ENCODE peak calls at places on chromosomes 11 and 22, in ten cellular contexts. N is left lung; X is stomach; R is CD4-positive, alpha-beta memory T cell; M is mesendoderm; D is fibroblast of lung; F is right atrium auricular region; L is adrenal gland; U is mammary epithelial cell; P is H9. H is an unnamed sample. For H3K4me1, the result is how much of the 10 kb centered on the place peaks cover.

GRCh38 chr11:102452461-102453285 is at the start of gene TMEM123:
- DNase-seq in L (peak), M (peak), U (peak), X (peak), P (peak), N (peak), R (peak), F (peak), D (peak), H (peak)

GRCh38 chr22:27139935-27140493 is 482.6 kb downstream of the MIAT start:
- DNase-seq in U (peak), D (peak), F (peak), M (no peak), R (no peak), N (peak), P (no peak), X (no peak), L (peak), H (peak)

GRCh38 chr11:115691030-115691429 is 186.8 kb upstream of the CADM1 start:
- DNase-seq in F (no peak), R (no peak), M (no peak), U (no peak), X (no peak), L (no peak), P (no peak), D (no peak), N (no peak), H (no peak)

GRCh38 chr22:22810018-22810427 is 77.6 kb upstream of the IGLL5 start:
- DNase-seq in X (peak), U (no peak), D (peak), R (peak), F (no peak), L (no peak), P (peak), N (no peak), M (no peak), H (peak)

GRCh38 chr11:123273616-123274015 is 78.6 kb upstream of the CLMP start:
- DNase-seq in R (no peak), P (no peak), L (no peak), D (no peak), F (no peak), M (no peak), X (no peak), U (no peak), N (no peak), H (no peak)

GRCh38 chr11:5242933-5243844 is 6.5 kb downstream of the HBG1 start:
- DNase-seq in F (no peak), M (no peak), L (no peak), N (no peak), X (no peak), P (no peak), R (no peak), D (no peak), U (no peak), H (no peak)

GRCh38 chr22:39176067-39176621 is 23.7 kb upstream of the CBX7 start:
- DNase-seq in N (no peak), U (no peak), X (peak), R (no peak), D (peak), L (peak), F (no peak), M (peak), P (peak), H (peak)

GRCh38 chr11:69533296-69534165 is 52.1 kb downstream of the LINC01488 start:
- DNase-seq in R (no peak), X (no peak), M (no peak), D (no peak), L (no peak), F (no peak), N (no peak), U (no peak), P (no peak), H (no peak)

GRCh38 chr11:88327462-88328143 is 9.9 kb downstream of the CTSC start:
- DNase-seq in U (no peak), L (no peak), M (no peak), F (no peak), R (no peak), D (no peak), N (no peak), P (no peak), X (no peak), H (no peak)

GRCh38 chr11:7910389-7910788 is 20.7 kb downstream of the OR10A6 start:
- DNase-seq in D (no peak), N (no peak), M (peak), L (no peak), P (no peak), F (no peak), X (no peak), R (no peak), U (no peak), H (no peak)

GRCh38 chr11:105734422-105734821 is 124.5 kb downstream of the GRIA4 start:
- DNase-seq in U (no peak), D (no peak), L (no peak), P (no peak), M (no peak), F (no peak), R (no peak), N (no peak), X (no peak), H (no peak)

GRCh38 chr22:28885939-28886338 is 2.6 kb downstream of the ZNRF3 start:
- DNase-seq in P (no peak), R (no peak), F (no peak), N (no peak), L (no peak), M (no peak), X (peak), U (no peak), D (no peak), H (peak)

GRCh38 chr11:11582261-11582701 is 39.5 kb downstream of the GALNT18 start:
- DNase-seq in N (no peak), D (no peak), U (no peak), F (peak), X (no peak), M (no peak), R (no peak), P (peak), L (no peak), H (no peak)

GRCh38 chr22:44205713-44206645 is 25.3 kb downstream of the PARVG start:
- DNase-seq in M (no peak), R (no peak), D (no peak), N (no peak), P (no peak), L (peak), U (no peak), X (no peak), F (no peak), H (no peak)

GRCh38 chr11:120224872-120225371 is 14.1 kb downstream of the OAF start:
- DNase-seq in X (no peak), D (no peak), R (no peak), U (no peak), P (no peak), F (no peak), L (no peak), M (no peak), N (peak), H (no peak)

GRCh38 chr11:108069947-108070346 is 51.4 kb upstream of the ACAT1 start:
- DNase-seq in D (peak), N (no peak), P (no peak), U (peak), X (no peak), M (no peak), L (no peak), F (no peak), R (peak), H (no peak)

GRCh38 chr22:21025266-21025665 is 7.1 kb downstream of the SLC7A4 start:
- DNase-seq in P (no peak), U (peak), D (no peak), R (no peak), M (no peak), X (no peak), F (no peak), L (no peak), N (peak), H (no peak)

GRCh38 chr11:86664930-86665329 is 7.5 kb downstream of the ME3 start:
- DNase-seq in X (no peak), U (no peak), F (no peak), D (no peak), N (no peak), M (no peak), L (no peak), R (no peak), P (no peak), H (no peak)

GRCh38 chr22:44574057-44574456 is 76.0 kb upstream of the RTL6 start:
- DNase-seq in U (peak), X (peak), F (no peak), R (no peak), P (no peak), M (no peak), N (peak), D (peak), L (peak), H (no peak)

GRCh38 chr22:20315337-20316216 is 4.3 kb downstream of the DGCR6L start:
- DNase-seq in U (no peak), N (peak), M (no peak), X (peak), R (no peak), L (peak), F (peak), D (no peak), P (peak), H (no peak)

GRCh38 chr22:50635591-50635990 is 7.6 kb upstream of the ARSA start:
- DNase-seq in L (no peak), R (no peak), U (no peak), N (peak), P (no peak), M (no peak), X (no peak), F (no peak), D (no peak), H (no peak)

GRCh38 chr11:76206327-76207081 is at the start of gene WNT11:
- DNase-seq in X (peak), F (no peak), U (peak), P (peak), D (peak), N (peak), M (peak), R (peak), L (peak), H (peak)

GRCh38 chr11:77146261-77147035 is 18.4 kb downstream of the MYO7A start:
- DNase-seq in X (no peak), D (no peak), L (no peak), F (no peak), P (no peak), M (no peak), R (no peak), U (no peak), N (peak), H (no peak)

GRCh38 chr11:76786053-76787014 is 3.2 kb downstream of the TSKU start:
- DNase-seq in D (no peak), M (no peak), X (no peak), L (no peak), P (no peak), U (no peak), R (no peak), F (no peak), N (no peak), H (no peak)

GRCh38 chr22:20578707-20579106 is 71.3 kb downstream of the MED15 start:
- DNase-seq in M (no peak), F (no peak), L (peak), R (no peak), U (no peak), N (no peak), P (no peak), D (no peak), X (no peak), H (no peak)

GRCh38 chr22:20407829-20408228 is 13.9 kb downstream of the ZNF74 start:
- DNase-seq in F (no peak), R (no peak), M (no peak), L (no peak), D (no peak), U (no peak), P (peak), X (no peak), N (no peak), H (no peak)

GRCh38 chr11:7536102-7536501 is 22.3 kb downstream of the PPFIBP2 start:
- DNase-seq in R (no peak), P (peak), X (no peak), L (no peak), N (no peak), F (no peak), M (peak), D (no peak), U (no peak), H (no peak)

GRCh38 chr11:128593281-128593680 is 5.9 kb upstream of the ETS1 start:
- DNase-seq in M (peak), P (peak), U (no peak), L (no peak), R (no peak), D (no peak), X (no peak), N (no peak), F (no peak), H (no peak)

GRCh38 chr11:68012843-68013610 is 2.9 kb downstream of the ALDH3B1 start:
- DNase-seq in R (no peak), X (no peak), P (no peak), U (peak), D (peak), M (peak), L (no peak), N (peak), F (no peak), H (peak)

GRCh38 chr11:121367434-121367833 is 74.9 kb downstream of the SC5D start:
- DNase-seq in D (peak), P (no peak), U (peak), M (no peak), L (no peak), N (no peak), F (no peak), R (peak), X (no peak), H (no peak)

GRCh38 chr11:32080381-32080980 is 10.4 kb upstream of the RCN1 start:
- DNase-seq in F (no peak), L (no peak), U (no peak), D (no peak), R (no peak), N (no peak), X (no peak), M (no peak), P (no peak), H (no peak)

GRCh38 chr11:107840120-107840479 is 18.5 kb downstream of the SLC35F2 start:
- DNase-seq in D (no peak), P (no peak), X (no peak), M (no peak), U (no peak), L (no peak), R (no peak), N (no peak), F (no peak), H (no peak)

GRCh38 chr11:82720267-82720666 is 13.4 kb downstream of the FAM181B start:
- DNase-seq in N (no peak), X (no peak), F (no peak), P (no peak), D (no peak), L (no peak), R (no peak), U (no peak), M (no peak), H (no peak)

GRCh38 chr22:20031732-20032406 is 11.0 kb downstream of the TANGO2 start:
- DNase-seq in R (peak), U (peak), P (peak), M (no peak), X (peak), F (no peak), N (no peak), L (no peak), D (no peak), H (no peak)

GRCh38 chr22:35126993-35127392 is 61.0 kb downstream of the ISX start:
- DNase-seq in U (no peak), D (no peak), N (no peak), X (no peak), M (no peak), P (no peak), F (no peak), L (no peak), R (no peak), H (no peak)

DNA sequence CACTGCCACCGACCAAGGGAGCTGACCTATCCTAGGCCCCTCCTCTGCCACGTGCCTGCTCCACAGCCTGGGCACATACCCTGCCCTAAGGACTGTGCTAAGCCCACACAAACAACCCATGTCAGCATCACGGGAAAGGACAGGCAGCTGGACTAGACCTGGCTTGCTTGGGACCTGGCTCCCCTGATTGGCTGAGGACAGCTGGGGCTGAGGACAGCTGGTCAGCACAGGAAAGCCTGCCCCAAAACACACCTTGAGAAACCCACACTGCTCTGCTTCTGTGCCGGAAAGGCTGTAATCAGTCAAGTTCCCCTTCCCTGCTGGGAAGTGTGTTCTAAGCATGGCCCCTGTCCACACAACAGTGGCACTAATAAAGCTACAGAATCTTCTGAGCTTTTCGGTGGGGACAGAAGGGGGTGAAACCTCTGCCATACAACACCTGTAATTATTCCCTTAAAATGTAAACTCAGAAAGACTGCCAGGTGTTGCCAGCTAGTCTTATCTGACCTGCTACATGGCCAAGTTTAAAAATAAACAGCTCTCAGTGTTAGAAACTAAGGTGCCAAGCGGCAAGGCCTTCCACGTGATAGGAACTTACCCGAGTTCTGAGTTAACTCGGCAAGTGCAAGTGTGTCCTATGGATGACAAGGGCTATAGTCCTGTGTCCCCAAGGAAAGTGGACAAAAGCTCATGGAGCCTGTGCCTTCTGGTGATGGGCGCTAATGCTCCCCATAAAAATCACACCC is 35.7 kb upstream of the ARFGAP3 start:
- DNase-seq in D (no peak), P (no peak), N (no peak), F (no peak), M (no peak), L (no peak), U (peak), X (peak), R (no peak), H (no peak)
- H3K4me1 ChIP-seq in D (under half), P (under half), N (under half), F (under half), M (under half), L (under half), U (under half), X (half or more), R (under half), H (under half)

GRCh38 chr11:65418681-65419459 is 3.7 kb upstream of the NEAT1 start:
- DNase-seq in R (peak), P (peak), L (peak), M (peak), X (peak), F (peak), N (peak), D (peak), U (peak), H (peak)

GRCh38 chr11:65417221-65417701 is 5.3 kb upstream of the NEAT1 start:
- DNase-seq in R (peak), P (peak), N (peak), L (peak), U (no peak), F (no peak), D (no peak), M (peak), X (peak), H (peak)

GRCh38 chr11:65417702-65418430 is 4.7 kb upstream of the NEAT1 start:
- DNase-seq in M (peak), R (peak), D (peak), P (no peak), U (peak), F (peak), X (peak), N (peak), L (peak), H (peak)

GRCh38 chr11:65419460-65419772 is 3.2 kb upstream of the NEAT1 start:
- DNase-seq in F (no peak), D (no peak), P (no peak), M (no peak), U (no peak), X (no peak), N (peak), L (peak), R (no peak), H (peak)

GRCh38 chr11:65418431-65418680 is 4.2 kb upstream of the NEAT1 start:
- DNase-seq in N (no peak), L (no peak), M (no peak), D (peak), F (no peak), R (no peak), P (no peak), X (no peak), U (no peak), H (no peak)
- H3K4me1 ChIP-seq in N (under half), L (under half), M (under half), D (under half), F (under half), R (half or more), P (under half), X (half or more), U (half or more), H (under half)

DNA sequence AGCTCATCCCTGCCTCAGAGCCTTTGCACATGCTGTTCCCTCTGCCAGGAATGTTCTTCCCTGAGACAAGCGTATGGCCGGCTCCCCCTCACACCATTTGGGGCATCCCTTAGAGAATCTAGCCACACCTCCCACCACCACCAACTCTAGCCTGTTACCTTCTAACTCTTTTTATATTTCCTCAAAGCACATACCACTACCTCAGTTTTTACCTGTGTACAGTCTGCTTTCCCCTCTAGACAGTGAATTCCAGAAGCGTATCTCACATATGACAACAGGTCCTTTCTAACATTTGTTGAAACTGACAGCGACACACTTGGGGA is 75.1 kb upstream of the ARFGAP3 start:
- DNase-seq in F (no peak), P (no peak), X (no peak), M (no peak), D (no peak), R (no peak), N (no peak), U (no peak), L (no peak), H (no peak)
- H3K4me1 ChIP-seq in F (under half), P (under half), X (half or more), M (under half), D (under half), R (under half), N (half or more), U (half or more), L (under half), H (under half)

GRCh38 chr11:119157088-119157487 is 8.2 kb downstream of the ABCG4 start:
- DNase-seq in P (no peak), L (no peak), F (no peak), M (no peak), R (no peak), D (no peak), U (no peak), X (peak), N (no peak), H (no peak)

GRCh38 chr11:119161871-119162270 is 6.7 kb upstream of the NLRX1 start:
- DNase-seq in F (no peak), R (no peak), U (no peak), M (no peak), X (no peak), L (no peak), N (no peak), P (no peak), D (no peak), H (no peak)

GRCh38 chr11:119158467-119158866 is 9.6 kb downstream of the ABCG4 start:
- DNase-seq in L (no peak), D (no peak), U (no peak), F (no peak), N (no peak), X (no peak), M (no peak), P (no peak), R (no peak), H (no peak)

GRCh38 chr11:119156496-119156895 is 7.6 kb downstream of the ABCG4 start:
- DNase-seq in M (no peak), D (no peak), N (no peak), L (no peak), R (no peak), F (no peak), P (no peak), X (no peak), U (no peak), H (no peak)

DNA sequence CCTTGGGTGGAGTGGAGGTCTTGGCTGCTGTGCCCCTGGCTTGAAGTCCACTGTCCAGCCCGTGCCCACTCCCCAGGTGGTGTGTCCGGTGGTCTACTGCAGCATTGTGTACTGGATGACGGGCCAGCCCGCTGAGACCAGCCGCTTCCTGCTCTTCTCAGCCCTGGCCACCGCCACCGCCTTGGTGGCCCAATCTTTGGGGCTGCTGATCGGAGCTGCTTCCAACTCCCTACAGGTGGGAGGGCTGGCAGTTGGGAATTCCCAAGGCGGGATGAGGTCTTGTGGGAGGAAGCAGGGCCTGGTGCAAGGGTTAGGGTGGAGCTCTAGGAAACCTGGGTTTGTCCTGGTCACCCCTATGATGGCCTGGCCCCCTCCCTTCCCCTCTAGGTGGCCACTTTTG is 8.4 kb upstream of the NLRX1 start:
- DNase-seq in N (no peak), M (no peak), D (no peak), X (no peak), F (no peak), R (no peak), U (no peak), L (no peak), P (no peak), H (no peak)
- H3K4me1 ChIP-seq in N (under half), M (under half), D (under half), X (under half), F (under half), R (under half), U (under half), L (under half), P (under half), H (under half)

H was measured in aorta.